ENCODE peak calls at places on chromosome 11, in ten cellular contexts. R is GM06990; T is effector memory CD4-positive, alpha-beta T cell; L is uterus; W is right lobe of liver; H is GM23338; Z is fibroblast of pulmonary artery; K is GM23248; O is lower leg skin; G is A673. M is an unnamed sample.

GRCh38 chr11:48049036-48049435 is 68.7 kb downstream of the PTPRJ start:
- DNase-seq in H (no peak), K (no peak), O (no peak), G (no peak), L (no peak), Z (no peak), T (no peak), R (no peak), W (no peak), M (no peak)

GRCh38 chr11:134365011-134365925 is 33.5 kb downstream of the GLB1L2 start:
- DNase-seq in K (no peak), H (no peak), W (no peak), R (no peak), L (no peak), O (no peak), G (no peak), T (no peak), Z (no peak), M (no peak)

GRCh38 chr11:47881145-47881544 is 33.0 kb upstream of the NUP160 start:
- DNase-seq in W (peak), K (no peak), O (peak), T (no peak), R (no peak), Z (peak), H (peak), G (no peak), L (no peak), M (no peak)

GRCh38 chr11:93329936-93330445 is 551 bp upstream of the DEUP1 start:
- DNase-seq in G (peak), W (no peak), L (no peak), O (no peak), T (no peak), R (no peak), K (peak), H (peak), Z (no peak), M (no peak)

GRCh38 chr11:111602865-111603632 is 800 bp downstream of the SIK2 start:
- DNase-seq in O (peak), T (peak), L (peak), G (peak), Z (peak), K (peak), W (peak), H (peak), R (no peak), M (peak)

GRCh38 chr11:75350743-75351540 is 519 bp downstream of the ARRB1 start:
- DNase-seq in L (peak), G (peak), H (peak), R (no peak), K (peak), T (peak), O (no peak), Z (no peak), W (peak), M (peak)

GRCh38 chr11:114783805-114784204 is 105.5 kb downstream of the NXPE2 start:
- DNase-seq in H (no peak), G (no peak), L (no peak), R (no peak), T (no peak), W (no peak), K (no peak), Z (no peak), O (no peak), M (no peak)

GRCh38 chr11:69700278-69701140 is 3.3 kb downstream of the FGF19 start:
- DNase-seq in W (peak), Z (peak), K (peak), R (no peak), L (no peak), T (no peak), H (peak), G (no peak), O (no peak), M (peak)

GRCh38 chr11:80241766-80242165 is 800.9 kb upstream of the TENM4 start:
- DNase-seq in O (no peak), H (no peak), T (no peak), W (no peak), Z (peak), L (no peak), K (no peak), G (no peak), R (no peak), M (no peak)

GRCh38 chr11:111726301-111726713 is 39.9 kb downstream of the PPP2R1B start:
- DNase-seq in T (no peak), O (no peak), R (no peak), W (peak), K (no peak), L (no peak), Z (no peak), H (no peak), G (no peak), M (no peak)

GRCh38 chr11:64853709-64854108 is 9.3 kb upstream of the CDC42BPG start:
- DNase-seq in L (no peak), R (no peak), T (no peak), G (no peak), K (no peak), H (no peak), W (no peak), Z (no peak), O (no peak), M (no peak)

GRCh38 chr11:1701041-1701807 is 4.2 kb downstream of the KRTAP5-6 start:
- DNase-seq in W (peak), O (no peak), K (no peak), R (no peak), H (no peak), T (no peak), G (peak), Z (no peak), L (no peak), M (no peak)

GRCh38 chr11:100639140-100639539 is 47.9 kb upstream of the ARHGAP42 start:
- DNase-seq in K (no peak), R (no peak), L (peak), T (no peak), G (no peak), H (no peak), O (no peak), Z (peak), W (no peak), M (no peak)

GRCh38 chr11:95231881-95232605 is 1.0 kb upstream of the SESN3 start:
- DNase-seq in T (peak), K (peak), L (peak), R (peak), G (no peak), H (peak), W (peak), Z (peak), O (peak), M (peak)

GRCh38 chr11:60700689-60701508 is 1.5 kb downstream of the MS4A8 start:
- DNase-seq in H (peak), Z (peak), O (no peak), R (no peak), L (no peak), G (peak), W (no peak), T (no peak), K (peak), M (peak)

GRCh38 chr11:8002676-8003075 is 15.5 kb downstream of the EIF3F start:
- DNase-seq in K (no peak), L (no peak), W (no peak), R (no peak), Z (no peak), T (no peak), H (no peak), G (no peak), O (no peak), M (no peak)

GRCh38 chr11:117535870-117536411 is 208.3 kb downstream of the CEP164 start:
- DNase-seq in H (no peak), R (no peak), L (no peak), W (no peak), G (no peak), K (no peak), T (no peak), O (no peak), Z (no peak), M (no peak)

GRCh38 chr11:66081505-66081904 is 11.4 kb downstream of the PACS1 start:
- DNase-seq in L (no peak), G (no peak), O (peak), Z (peak), H (no peak), K (peak), R (peak), T (peak), W (peak), M (no peak)

GRCh38 chr11:78961186-78961782 is 386.6 kb upstream of the NARS2 start:
- DNase-seq in Z (peak), R (no peak), W (no peak), T (no peak), G (peak), H (peak), O (no peak), L (no peak), K (peak), M (peak)

GRCh38 chr11:65311197-65311631 is 3.5 kb upstream of the CDC42EP2 start:
- DNase-seq in O (no peak), L (no peak), T (no peak), R (no peak), W (no peak), K (no peak), H (no peak), G (no peak), Z (no peak), M (peak)

GRCh38 chr11:3723014-3723708 is 52.0 kb upstream of the CHRNA10 start:
- DNase-seq in G (peak), L (peak), K (peak), R (no peak), H (no peak), O (peak), W (no peak), T (no peak), Z (peak), M (peak)

GRCh38 chr11:66857234-66857926 is 516 bp downstream of the LRFN4 start:
- DNase-seq in O (no peak), L (no peak), Z (no peak), R (no peak), W (no peak), H (peak), T (no peak), K (peak), G (peak), M (no peak)

GRCh38 chr11:2940930-2941821 is 12.0 kb upstream of the PHLDA2 start:
- DNase-seq in L (no peak), K (peak), G (no peak), W (peak), Z (no peak), O (no peak), T (no peak), R (no peak), H (no peak), M (no peak)

GRCh38 chr11:112620621-112621394 is 340.4 kb upstream of the NCAM1 start:
- DNase-seq in H (no peak), G (no peak), R (no peak), O (no peak), K (peak), T (no peak), W (no peak), L (no peak), Z (peak), M (peak)

GRCh38 chr11:59008942-59009341 is 69.7 kb downstream of the GLYATL1 start:
- DNase-seq in O (no peak), Z (no peak), K (no peak), L (no peak), G (no peak), W (no peak), H (no peak), T (no peak), R (no peak), M (no peak)

GRCh38 chr11:110148775-110149744 is 55.9 kb downstream of the ZC3H12C start:
- DNase-seq in W (no peak), L (no peak), H (no peak), G (peak), R (peak), Z (peak), K (peak), O (no peak), T (no peak), M (peak)

GRCh38 chr11:120293038-120293800 is 31.9 kb upstream of the TLCD5 start:
- DNase-seq in T (no peak), G (no peak), L (no peak), W (no peak), Z (no peak), R (no peak), O (no peak), K (no peak), H (no peak), M (no peak)

GRCh38 chr11:124394408-124394807 is 4.4 kb downstream of the OR8B3 start:
- DNase-seq in R (no peak), Z (peak), W (no peak), O (no peak), T (no peak), L (no peak), H (no peak), G (peak), K (peak), M (peak)

GRCh38 chr11:111414267-111414931 is 35.3 kb upstream of the POU2AF1 start:
- DNase-seq in L (no peak), G (no peak), R (peak), K (no peak), H (no peak), O (no peak), Z (no peak), T (no peak), W (no peak), M (no peak)

GRCh38 chr11:3808846-3809623 is 675 bp downstream of the PGAP2 start:
- DNase-seq in W (peak), L (no peak), T (peak), Z (peak), G (peak), K (peak), O (no peak), R (no peak), H (peak), M (peak)

GRCh38 chr11:120513436-120514315 is 2.1 kb downstream of the GRIK4 start:
- DNase-seq in K (no peak), L (peak), H (no peak), W (no peak), O (no peak), R (no peak), G (no peak), T (no peak), Z (no peak), M (no peak)

GRCh38 chr11:34926831-34927132 is 10.4 kb downstream of the PDHX start:
- DNase-seq in Z (peak), L (no peak), T (no peak), G (no peak), H (no peak), R (no peak), W (no peak), O (no peak), K (peak), M (peak)

GRCh38 chr11:115887316-115887715 is 383.1 kb upstream of the CADM1 start:
- DNase-seq in Z (no peak), O (no peak), H (no peak), W (no peak), T (no peak), L (no peak), R (no peak), K (no peak), G (no peak), M (no peak)
- H3K4me3 ChIP-seq in Z (no peak), O (no peak), H (no peak), W (no peak), T (no peak), L (no peak), R (no peak), K (no peak), G (no peak), M (no peak)

DNA sequence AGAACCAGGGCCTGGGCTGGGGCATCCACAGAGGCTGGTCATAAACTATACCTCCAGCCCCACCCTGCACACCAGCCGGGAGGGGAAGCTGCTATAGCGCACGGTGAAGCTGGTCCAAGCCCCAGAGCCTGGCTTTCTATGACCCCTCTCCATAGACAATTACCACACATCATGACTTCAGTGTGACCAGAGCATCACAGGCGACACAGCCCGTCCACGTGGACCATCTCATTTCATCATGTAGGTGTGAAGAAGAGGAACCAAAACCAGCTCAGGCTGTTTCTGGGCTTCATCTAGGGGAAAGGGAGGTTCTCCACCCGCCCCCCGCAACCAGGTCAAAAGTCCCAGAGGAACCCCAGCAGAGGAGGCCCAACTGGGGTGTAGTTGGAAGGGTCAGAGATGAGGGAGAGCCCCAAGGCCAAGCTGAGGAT is 3.0 kb downstream of the CXCR5 start:
- DNase-seq in T (no peak), K (no peak), O (no peak), Z (no peak), R (peak), L (no peak), W (no peak), H (no peak), G (no peak), M (no peak)
- H3K4me3 ChIP-seq in T (peak), K (no peak), O (no peak), Z (no peak), R (no peak), L (no peak), W (no peak), H (no peak), G (no peak), M (no peak)

DNA sequence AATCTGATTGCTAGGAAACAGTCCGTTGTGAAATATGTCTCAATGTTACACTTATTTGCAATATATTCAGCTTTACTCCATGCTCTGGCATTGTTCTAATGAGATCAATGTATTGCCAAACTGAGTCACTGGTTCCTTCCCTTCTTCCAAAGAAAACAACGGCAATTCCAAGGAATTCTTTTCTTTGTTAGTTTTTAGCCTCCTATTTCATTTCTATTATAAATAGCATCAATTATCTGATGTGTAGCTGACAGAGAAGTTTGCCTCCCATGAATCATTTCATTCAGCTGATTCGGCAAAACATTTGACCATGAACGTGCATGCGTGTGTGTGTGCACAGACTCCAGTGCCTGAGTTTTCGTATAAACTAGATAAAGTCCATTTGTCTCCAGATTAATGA is 346.8 kb downstream of the ETS1 start:
- DNase-seq in G (no peak), W (peak), O (no peak), H (no peak), T (no peak), R (no peak), L (no peak), K (peak), Z (peak), M (peak)
- H3K4me3 ChIP-seq in G (no peak), W (no peak), O (no peak), H (no peak), T (no peak), R (no peak), L (no peak), K (peak), Z (no peak), M (no peak)

DNA sequence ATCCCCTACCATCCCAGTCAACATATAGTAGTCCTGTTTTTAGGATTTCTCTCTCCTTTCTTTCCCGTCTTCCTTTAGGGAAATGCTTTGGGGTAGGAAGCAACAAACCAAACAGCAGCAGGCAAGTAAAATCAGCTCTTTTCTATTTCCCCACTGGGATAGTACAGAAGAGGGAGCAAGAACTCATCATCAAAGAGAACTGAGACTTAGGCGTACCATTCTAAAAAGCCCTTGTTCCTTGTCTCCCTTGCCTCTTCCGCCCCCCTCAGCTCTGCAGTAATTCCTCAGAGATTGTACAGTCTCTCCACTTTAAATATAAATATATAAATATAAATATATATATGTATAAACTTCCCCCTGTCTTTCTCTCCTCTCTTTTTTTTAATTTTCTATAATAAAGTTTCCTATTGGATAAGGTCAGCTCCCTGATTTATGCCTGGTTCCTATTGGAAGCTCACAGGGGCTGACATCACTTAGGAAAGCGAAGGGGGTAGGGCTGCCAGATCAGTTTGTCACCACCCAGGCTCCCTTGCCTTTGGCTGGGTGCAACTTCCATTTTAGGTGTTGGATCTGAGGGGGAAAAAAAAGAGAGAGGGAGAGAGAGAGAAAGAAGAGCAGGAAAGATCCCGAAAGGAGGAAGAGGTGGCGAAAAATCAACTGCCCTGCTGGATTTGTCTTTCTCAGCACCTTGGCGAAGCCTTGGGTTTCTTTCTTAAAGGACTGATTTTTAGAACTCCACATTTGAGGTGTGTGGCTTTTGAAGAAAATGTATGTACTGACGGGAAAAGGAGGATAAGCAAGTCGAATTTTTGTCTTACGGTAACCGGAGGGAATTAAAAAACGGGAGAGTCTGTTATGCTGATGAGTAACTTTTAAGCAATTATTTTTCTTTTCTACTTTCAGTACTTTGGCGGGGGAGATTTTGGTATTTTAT is at the start of gene CTNND1:
- DNase-seq in Z (peak), R (peak), H (peak), T (no peak), K (peak), L (peak), G (peak), O (peak), W (peak), M (peak)
- H3K4me3 ChIP-seq in Z (peak), R (peak), H (peak), T (no peak), K (peak), L (peak), G (peak), O (peak), W (peak), M (peak)

M was measured in fibroblast of the aortic adventitia.